ENCODE peak calls at places on chromosomes 7 and 10, in four cellular contexts. L is PC-9, P is fibroblast of mammary gland, N is uterus. M is an unnamed sample.

GRCh38 chr10:71459513-71459912 is 62.8 kb downstream of the CDH23 start:
- DNase-seq in N (no peak), L (no peak), P (no peak), M (no peak)

GRCh38 chr7:97012293-97013005 is 7.1 kb downstream of the DLX6 start:
- DNase-seq in P (no peak), L (no peak), N (no peak), M (no peak)

GRCh38 chr10:45082176-45082575 is 81.5 kb downstream of the ZNF22 start:
- DNase-seq in L (no peak), N (no peak), P (no peak), M (no peak)

GRCh38 chr7:47500103-47500563 is 81.8 kb downstream of the TNS3 start:
- DNase-seq in L (no peak), N (no peak), P (no peak), M (no peak)

GRCh38 chr10:70404906-70405824 is 1.2 kb downstream of the EIF4EBP2 start:
- DNase-seq in N (peak; percentile 84), L (peak; percentile 78), P (peak; percentile 98), M (peak; percentile 9)

GRCh38 chr7:5495581-5496375 is 72.1 kb upstream of the TNRC18 start:
- DNase-seq in N (peak; percentile 61), P (no peak), L (no peak), M (no peak)

GRCh38 chr10:79346012-79346340 is 1.3 kb upstream of the PPIF start:
- DNase-seq in P (no peak), N (no peak), L (no peak), M (no peak)

GRCh38 chr7:24576171-24577052 is 3.2 kb downstream of the PALS2 start:
- DNase-seq in L (peak; percentile 16), N (no peak), P (peak; percentile 83), M (no peak)

GRCh38 chr10:93006435-93007039 is 54.1 kb upstream of the CYP26C1 start:
- DNase-seq in N (no peak), P (peak; percentile 69), L (no peak), M (no peak)

GRCh38 chr10:69004821-69005220 is 16.2 kb downstream of the KIFBP start:
- DNase-seq in P (peak; percentile 72), L (no peak), N (no peak), M (no peak)

GRCh38 chr7:82959528-82959927 is 203.2 kb downstream of the PCLO start:
- DNase-seq in L (no peak), N (no peak), P (no peak), M (no peak)

GRCh38 chr7:93693796-93694195 is 119.3 kb upstream of the CALCR start:
- DNase-seq in N (no peak), P (no peak), L (no peak), M (no peak)

GRCh38 chr7:82325416-82325815 is 118.2 kb downstream of the CACNA2D1 start:
- DNase-seq in N (no peak), P (no peak), L (no peak), M (no peak)

GRCh38 chr10:12533151-12533550 is 183.8 kb downstream of the CAMK1D start:
- DNase-seq in N (no peak), L (no peak), P (no peak), M (no peak)

GRCh38 chr7:47795631-47796030 is 152.6 kb downstream of the PKD1L1 start:
- DNase-seq in N (no peak), L (no peak), P (peak; percentile 59), M (no peak)

GRCh38 chr7:36047254-36047653 is 105.8 kb upstream of the EEPD1 start:
- DNase-seq in P (no peak), L (no peak), N (no peak), M (no peak)
- TF ChIP-seq CTCF in P (peak; percentile 28), L (peak; percentile 28), N (no peak), M (peak; percentile 22)

DNA sequence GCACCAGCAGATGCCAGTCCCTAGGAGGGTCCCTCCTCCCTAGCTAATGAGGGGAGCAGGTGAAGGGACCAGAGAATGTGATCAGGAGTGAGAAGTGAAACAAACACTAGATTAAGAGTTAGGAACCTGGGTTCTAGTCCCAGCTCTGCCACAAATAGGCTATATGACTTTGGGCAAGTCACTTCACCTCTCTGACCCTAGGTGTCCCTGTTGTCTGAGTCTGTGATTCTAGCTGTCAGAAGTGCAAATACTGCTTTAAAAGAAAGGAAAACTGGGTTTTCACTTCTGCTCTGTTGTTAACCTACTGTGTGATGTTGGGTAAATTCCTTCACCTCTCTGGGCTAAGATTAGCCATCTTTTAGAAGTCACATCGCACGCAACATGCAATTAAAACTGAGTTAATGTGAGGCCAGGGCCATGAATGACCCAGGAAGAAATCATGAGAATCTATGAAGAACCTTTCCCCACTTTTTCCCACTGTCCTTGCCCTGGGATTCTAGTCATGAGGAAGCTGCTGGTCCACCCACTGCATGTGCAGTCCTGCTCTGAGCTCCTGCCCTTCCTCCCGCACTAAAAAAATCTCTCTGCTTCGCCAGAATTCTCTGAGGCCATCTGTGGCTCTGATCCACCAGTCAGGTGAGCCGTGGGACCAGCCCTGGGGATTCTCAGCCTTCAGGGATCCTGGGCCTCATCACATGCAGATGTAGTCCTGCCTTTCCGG is 181.8 kb downstream of the PLXNA4 start:
- DNase-seq in L (no peak), N (no peak), P (peak; percentile 25), M (no peak)
- TF ChIP-seq CTCF in L (no peak), N (no peak), P (peak; percentile 21), M (no peak)

DNA sequence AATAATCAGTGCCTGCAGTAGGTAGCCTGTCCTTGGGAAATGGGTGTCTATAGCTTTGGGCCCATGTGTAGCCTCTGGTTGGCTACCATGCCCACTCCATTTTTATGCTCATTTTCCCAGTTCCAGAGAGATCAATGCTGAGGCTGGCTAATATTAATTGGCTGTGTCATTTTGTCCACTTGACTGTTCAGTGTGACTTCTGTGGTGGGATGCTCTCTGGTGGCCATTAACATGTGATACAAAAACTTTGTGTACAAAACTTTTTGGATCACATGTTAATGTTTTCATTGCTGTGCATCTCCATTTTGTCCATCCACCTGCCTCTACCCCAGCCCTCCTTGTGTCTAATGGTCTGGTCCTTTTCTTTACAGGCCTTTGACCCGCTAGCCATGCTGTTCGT is 22.7 kb downstream of the VIM start:
- DNase-seq in N (no peak), P (peak; percentile 22), L (no peak), M (no peak)
- TF ChIP-seq CTCF in N (no peak), P (no peak), L (no peak), M (no peak)

GRCh38 chr10:114404171-114405010 is at the start of gene AFAP1L2:
- DNase-seq in N (peak; percentile 67), L (peak; percentile 43), P (no peak), M (peak; percentile 13)

GRCh38 chr10:114402871-114403544 is 1.3 kb downstream of the AFAP1L2 start:
- DNase-seq in P (no peak), N (no peak), L (no peak), M (peak; percentile 16)

GRCh38 chr10:114402233-114402632 is 2.1 kb downstream of the AFAP1L2 start:
- DNase-seq in L (no peak), P (no peak), N (no peak), M (no peak)

GRCh38 chr10:114405011-114405350 is 679 bp upstream of the AFAP1L2 start:
- DNase-seq in P (no peak), N (no peak), L (peak; percentile 41), M (no peak)

GRCh38 chr10:114403545-114404161 is 649 bp downstream of the AFAP1L2 start:
- DNase-seq in P (no peak), N (peak; percentile 67), L (peak; percentile 36), M (peak; percentile 12)
- TF ChIP-seq CTCF in P (no peak), N (peak; percentile 43), L (peak; percentile 37), M (no peak)

GRCh38 chr10:96556003-96556402 is 30.8 kb downstream of the TM9SF3 start:
- DNase-seq in L (no peak), P (peak; percentile 20), N (no peak), M (no peak)
- TF ChIP-seq CTCF in L (peak; percentile 45), P (peak; percentile 39), N (peak; percentile 17), M (peak; percentile 64)

GRCh38 chr10:62740885-62741284 is 63.6 kb upstream of the ADO start:
- DNase-seq in N (no peak), P (no peak), L (no peak), M (no peak)
- TF ChIP-seq CTCF in N (no peak), P (no peak), L (no peak), M (no peak)

GRCh38 chr7:155545348-155545747 is 1.0 kb downstream of the CNPY1 start:
- DNase-seq in N (no peak), P (no peak), L (no peak), M (no peak)
- TF ChIP-seq CTCF in N (no peak), P (no peak), L (peak; percentile 46), M (peak; percentile 40)

M was measured in neural crest cell.